ENCODE peak calls at places on chromosomes 4 and X, in five cellular contexts. One of them, this sample, is unnamed.

GRCh38 chr4:139642364-139642763 is 23.3 kb upstream of the MGST2 start:
- DNase-seq in ovary: no peak
- DNase-seq in GM06990: no peak
- DNase-seq in colonic mucosa: no peak
- DNase-seq in esophagus muscularis mucosa: no peak
- DNase-seq in this sample: no peak

GRCh38 chr4:2793578-2793919 is 664 bp downstream of the SH3BP2 start:
- DNase-seq in ovary: peak; percentile 22
- DNase-seq in GM06990: peak; percentile 14
- DNase-seq in colonic mucosa: peak; percentile 57
- DNase-seq in esophagus muscularis mucosa: no peak
- DNase-seq in this sample: no peak

GRCh38 chr4:86223472-86223871 is 136.4 kb downstream of the MAPK10 start:
- DNase-seq in ovary: no peak
- DNase-seq in GM06990: peak; percentile 9
- DNase-seq in colonic mucosa: no peak
- DNase-seq in esophagus muscularis mucosa: no peak
- DNase-seq in this sample: no peak

GRCh38 chr4:174217273-174218126 is 66.0 kb downstream of the FBXO8 start:
- DNase-seq in ovary: peak; percentile 25
- DNase-seq in GM06990: no peak
- DNase-seq in colonic mucosa: no peak
- DNase-seq in esophagus muscularis mucosa: no peak
- DNase-seq in this sample: no peak

GRCh38 chr4:101175896-101176676 is 171.2 kb downstream of the PPP3CA start:
- DNase-seq in ovary: peak; percentile 44
- DNase-seq in GM06990: no peak
- DNase-seq in colonic mucosa: peak; percentile 79
- DNase-seq in esophagus muscularis mucosa: no peak
- DNase-seq in this sample: no peak

GRCh38 chr4:147610666-147611065 is 6.5 kb upstream of the TMEM184C start:
- DNase-seq in ovary: no peak
- DNase-seq in GM06990: no peak
- DNase-seq in colonic mucosa: no peak
- DNase-seq in esophagus muscularis mucosa: no peak
- DNase-seq in this sample: no peak

GRCh38 chr4:101252721-101253120 is 94.6 kb downstream of the PPP3CA start:
- DNase-seq in ovary: no peak
- DNase-seq in GM06990: no peak
- DNase-seq in colonic mucosa: no peak
- DNase-seq in esophagus muscularis mucosa: no peak
- DNase-seq in this sample: no peak

GRCh38 chr4:178105223-178105622 is 663.0 kb upstream of the AGA start:
- DNase-seq in ovary: no peak
- DNase-seq in GM06990: no peak
- DNase-seq in colonic mucosa: no peak
- DNase-seq in esophagus muscularis mucosa: no peak
- DNase-seq in this sample: no peak

GRCh38 chr4:100721490-100721889 is 203.7 kb upstream of the EMCN start:
- DNase-seq in ovary: no peak
- DNase-seq in GM06990: no peak
- DNase-seq in colonic mucosa: no peak
- DNase-seq in esophagus muscularis mucosa: no peak
- DNase-seq in this sample: no peak

GRCh38 chr4:25913056-25913850 is 767 bp upstream of the SMIM20 start:
- DNase-seq in ovary: peak; percentile 41
- DNase-seq in GM06990: no peak
- DNase-seq in colonic mucosa: peak; percentile 60
- DNase-seq in esophagus muscularis mucosa: no peak
- DNase-seq in this sample: no peak

GRCh38 chrX:68894513-68895338 is 65.9 kb downstream of the EFNB1 start:
- DNase-seq in ovary: peak; percentile 41
- DNase-seq in GM06990: no peak
- DNase-seq in colonic mucosa: peak; percentile 70
- DNase-seq in esophagus muscularis mucosa: no peak
- DNase-seq in this sample: peak; percentile 65

GRCh38 chr4:71553605-71554004 is 214.8 kb downstream of the SLC4A4 start:
- DNase-seq in ovary: no peak
- DNase-seq in GM06990: no peak
- DNase-seq in colonic mucosa: no peak
- DNase-seq in esophagus muscularis mucosa: no peak
- DNase-seq in this sample: no peak

GRCh38 chr4:184450045-184450444 is 24.3 kb downstream of the IRF2 start:
- DNase-seq in ovary: no peak
- DNase-seq in GM06990: no peak
- DNase-seq in colonic mucosa: no peak
- DNase-seq in esophagus muscularis mucosa: no peak
- DNase-seq in this sample: no peak

GRCh38 chr4:7658297-7659204 is 223.8 kb upstream of the PSAPL1 start:
- DNase-seq in ovary: no peak
- DNase-seq in GM06990: no peak
- DNase-seq in colonic mucosa: no peak
- DNase-seq in esophagus muscularis mucosa: no peak
- DNase-seq in this sample: no peak

GRCh38 chrX:10050481-10050880 is 83.3 kb downstream of the CLDN34 start:
- DNase-seq in ovary: no peak
- DNase-seq in GM06990: no peak
- DNase-seq in colonic mucosa: no peak
- DNase-seq in esophagus muscularis mucosa: no peak
- DNase-seq in this sample: no peak

GRCh38 chrX:118383120-118383519 is 37.2 kb downstream of the WDR44 start:
- DNase-seq in ovary: no peak
- DNase-seq in GM06990: no peak
- DNase-seq in colonic mucosa: no peak
- DNase-seq in esophagus muscularis mucosa: no peak
- DNase-seq in this sample: no peak

GRCh38 chr4:25884040-25884788 is 21.4 kb upstream of the SEL1L3 start:
- DNase-seq in ovary: no peak
- DNase-seq in GM06990: no peak
- DNase-seq in colonic mucosa: no peak
- DNase-seq in esophagus muscularis mucosa: no peak
- DNase-seq in this sample: no peak

GRCh38 chr4:108446554-108446953 is 173.8 kb upstream of the RPL34 start:
- DNase-seq in ovary: no peak
- DNase-seq in GM06990: no peak
- DNase-seq in colonic mucosa: peak; percentile 45
- DNase-seq in esophagus muscularis mucosa: no peak
- DNase-seq in this sample: no peak

GRCh38 chr4:87973283-87974169 is 2.0 kb upstream of the SPP1 start:
- DNase-seq in ovary: peak; percentile 46
- DNase-seq in GM06990: no peak
- DNase-seq in colonic mucosa: peak; percentile 47
- DNase-seq in esophagus muscularis mucosa: no peak
- DNase-seq in this sample: peak; percentile 65

DNA sequence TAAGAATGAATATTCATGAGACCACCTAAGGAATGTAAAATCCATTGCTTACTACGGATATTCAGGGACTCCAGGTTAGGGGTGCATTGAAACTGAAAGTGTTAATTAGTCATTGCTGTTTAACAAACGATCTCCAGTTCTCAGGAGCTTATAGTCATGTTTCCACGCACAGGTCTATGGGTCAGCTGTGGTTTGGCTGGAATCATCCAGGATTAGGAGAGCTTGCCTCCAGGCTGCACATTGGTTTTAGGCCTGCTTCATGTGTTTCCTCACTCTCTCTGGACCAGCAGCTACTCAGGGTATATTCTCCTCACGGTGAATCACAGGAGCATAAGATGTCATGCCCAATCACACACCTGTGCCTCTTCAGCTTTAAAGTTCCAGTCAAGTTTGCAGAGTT is 98.9 kb downstream of the ATXN3L start:
- DNase-seq in ovary: no peak
- DNase-seq in GM06990: no peak
- DNase-seq in colonic mucosa: no peak
- DNase-seq in esophagus muscularis mucosa: no peak
- DNase-seq in this sample: no peak
- H3K4me3 ChIP-seq in ovary: no peak overlapping the region
- H3K4me3 ChIP-seq in GM06990: no peak overlapping the region
- H3K4me3 ChIP-seq in colonic mucosa: no peak overlapping the region
- H3K4me3 ChIP-seq in esophagus muscularis mucosa: no peak overlapping the region
- H3K4me3 ChIP-seq in this sample: no peak overlapping the region

GRCh38 chr4:31059753-31060522 is 339.8 kb downstream of the PCDH7 start:
- DNase-seq in ovary: no peak
- DNase-seq in GM06990: no peak
- DNase-seq in colonic mucosa: no peak
- DNase-seq in esophagus muscularis mucosa: no peak
- DNase-seq in this sample: no peak
- TF ChIP-seq CTCF in ovary: no peak
- TF ChIP-seq CTCF in GM06990: no peak
- TF ChIP-seq CTCF in colonic mucosa: no peak
- TF ChIP-seq CTCF in esophagus muscularis mucosa: no peak
- TF ChIP-seq CTCF in this sample: no peak

GRCh38 chrX:124699876-124700275 is 353.5 kb downstream of the SH2D1A start:
- DNase-seq in ovary: no peak
- DNase-seq in GM06990: no peak
- DNase-seq in colonic mucosa: no peak
- DNase-seq in esophagus muscularis mucosa: no peak
- DNase-seq in this sample: no peak
- H3K27me3 ChIP-seq in ovary: no peaks in the 10 kb centered on the region
- H3K27me3 ChIP-seq in GM06990: no peaks in the 10 kb centered on the region
- H3K27me3 ChIP-seq in colonic mucosa: no peaks in the 10 kb centered on the region
- H3K27me3 ChIP-seq in esophagus muscularis mucosa: no peaks in the 10 kb centered on the region
- H3K27me3 ChIP-seq in this sample: peaks cover 34% of the 10 kb centered on the region

DNA sequence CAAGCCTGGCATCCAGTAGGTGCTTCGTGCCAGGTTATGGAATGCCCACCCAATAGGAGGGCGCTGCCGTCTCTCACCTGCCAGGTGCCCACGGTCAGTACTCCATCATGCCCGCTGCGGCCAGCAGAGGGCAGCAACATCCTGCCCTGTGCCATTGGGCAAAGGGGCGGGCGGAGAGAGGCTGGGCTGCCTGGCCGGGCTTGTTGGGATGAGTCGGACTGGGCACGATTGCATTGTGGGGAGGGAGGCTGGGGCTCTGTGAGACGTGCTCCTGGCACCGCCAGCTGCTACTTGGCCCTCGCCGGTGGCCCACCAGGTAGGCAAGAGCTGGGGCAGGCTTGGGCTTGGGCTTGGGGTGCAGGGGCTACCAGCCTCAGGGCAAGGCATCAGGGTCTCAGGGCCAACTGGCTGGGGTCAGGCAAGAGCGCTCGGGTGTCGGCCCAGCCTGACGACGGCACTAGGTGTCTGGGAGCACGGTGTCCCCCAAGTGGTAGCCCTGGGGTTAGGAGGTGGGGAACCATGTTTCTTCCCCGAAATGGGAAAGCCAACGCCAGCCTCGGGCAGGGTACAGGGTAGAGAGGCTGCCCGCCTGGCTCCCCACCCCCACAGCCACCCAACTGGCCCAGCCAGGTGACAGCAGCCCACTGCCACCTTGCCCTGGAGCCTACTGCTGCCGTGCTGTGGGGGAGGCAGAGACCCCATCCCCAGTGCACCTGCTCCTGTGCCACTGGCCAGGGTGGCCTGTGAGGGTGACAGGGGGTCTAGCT is at the start of gene PLXNB3:
- DNase-seq in ovary: peak; percentile 64
- DNase-seq in GM06990: peak; percentile 56
- DNase-seq in colonic mucosa: peak; percentile 87
- DNase-seq in esophagus muscularis mucosa: peak; percentile 92
- DNase-seq in this sample: peak; percentile 93
- H3K4me3 ChIP-seq in ovary: peak within 1 kb of the TSS; percentile 27
- H3K4me3 ChIP-seq in GM06990: no peak within 1 kb of the TSS
- H3K4me3 ChIP-seq in colonic mucosa: no peak within 1 kb of the TSS
- H3K4me3 ChIP-seq in esophagus muscularis mucosa: peak within 1 kb of the TSS; percentile 47
- H3K4me3 ChIP-seq in this sample: peak within 1 kb of the TSS; percentile 69

GRCh38 chrX:37776987-37777325 is 2.9 kb upstream of the CYBB start:
- DNase-seq in ovary: no peak
- DNase-seq in GM06990: peak; percentile 20
- DNase-seq in colonic mucosa: no peak
- DNase-seq in esophagus muscularis mucosa: no peak
- DNase-seq in this sample: no peak
- TF ChIP-seq CTCF in ovary: no peak
- TF ChIP-seq CTCF in GM06990: no peak
- TF ChIP-seq CTCF in colonic mucosa: no peak
- TF ChIP-seq CTCF in esophagus muscularis mucosa: no peak
- TF ChIP-seq CTCF in this sample: no peak

DNA sequence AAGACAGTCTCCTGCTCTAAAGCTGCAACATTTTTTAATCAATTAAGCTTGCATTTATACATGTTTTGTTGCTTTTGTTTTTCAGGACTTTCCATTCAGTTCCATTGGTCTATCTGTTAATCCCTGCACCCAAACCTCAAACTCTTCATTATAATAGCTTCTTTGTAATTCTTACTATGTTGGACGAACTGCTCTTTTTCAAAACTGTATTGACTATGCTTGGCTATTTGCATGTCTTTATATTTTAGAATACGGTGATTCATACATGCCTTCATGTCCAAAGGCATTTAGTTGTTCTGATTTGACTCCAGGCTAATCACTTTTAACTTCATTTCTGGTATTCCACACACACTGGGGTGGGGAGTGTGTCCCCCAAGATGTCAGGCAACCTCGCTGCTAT is 14.1 kb downstream of the MAGEC1 start:
- DNase-seq in ovary: no peak
- DNase-seq in GM06990: no peak
- DNase-seq in colonic mucosa: no peak
- DNase-seq in esophagus muscularis mucosa: no peak
- DNase-seq in this sample: no peak
- H3K27me3 ChIP-seq in ovary: no peaks in the 10 kb centered on the region
- H3K27me3 ChIP-seq in GM06990: no peaks in the 10 kb centered on the region
- H3K27me3 ChIP-seq in colonic mucosa: no peaks in the 10 kb centered on the region
- H3K27me3 ChIP-seq in esophagus muscularis mucosa: no peaks in the 10 kb centered on the region
- H3K27me3 ChIP-seq in this sample: peaks cover 3% of the 10 kb centered on the region

GRCh38 chrX:77900688-77901087 is 1.4 kb downstream of the COX7B start:
- DNase-seq in ovary: no peak
- DNase-seq in GM06990: no peak
- DNase-seq in colonic mucosa: no peak
- DNase-seq in esophagus muscularis mucosa: no peak
- DNase-seq in this sample: no peak
- H3K4me3 ChIP-seq in ovary: peak overlapping the region; percentile 45
- H3K4me3 ChIP-seq in GM06990: peak overlapping the region; percentile 82
- H3K4me3 ChIP-seq in colonic mucosa: peak overlapping the region; percentile 48
- H3K4me3 ChIP-seq in esophagus muscularis mucosa: peak overlapping the region; percentile 63
- H3K4me3 ChIP-seq in this sample: peak overlapping the region; percentile 73

GRCh38 chr4:125315571-125316390 is 1.0 kb downstream of the FAT4 start:
- DNase-seq in ovary: peak; percentile 42
- DNase-seq in GM06990: peak; percentile 9
- DNase-seq in colonic mucosa: peak; percentile 23
- DNase-seq in esophagus muscularis mucosa: no peak
- DNase-seq in this sample: peak; percentile 43
- TF ChIP-seq CTCF in ovary: no peak
- TF ChIP-seq CTCF in GM06990: no peak
- TF ChIP-seq CTCF in colonic mucosa: no peak
- TF ChIP-seq CTCF in esophagus muscularis mucosa: peak; percentile 44
- TF ChIP-seq CTCF in this sample: peak; percentile 21

DNA sequence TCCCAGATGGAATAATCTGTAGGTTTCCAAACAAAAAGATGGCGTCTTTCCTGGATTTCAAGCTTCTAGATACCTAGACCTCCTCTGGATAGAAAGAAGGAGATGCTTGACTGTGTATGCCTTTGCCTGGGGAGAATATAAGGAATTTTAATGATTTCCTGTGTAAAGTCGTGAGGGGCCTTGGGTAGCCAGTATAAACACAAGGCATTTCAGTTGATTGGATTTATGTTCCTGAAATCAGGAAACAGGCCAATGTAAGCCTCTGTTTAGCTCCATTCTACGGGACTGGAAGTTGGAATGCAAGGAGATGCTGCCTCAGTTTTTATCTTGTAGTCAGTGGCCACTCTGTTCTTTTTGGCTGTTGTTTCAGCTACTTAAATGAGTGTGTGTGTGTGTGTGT is 137.2 kb downstream of the GUCY2F start:
- DNase-seq in ovary: no peak
- DNase-seq in GM06990: no peak
- DNase-seq in colonic mucosa: no peak
- DNase-seq in esophagus muscularis mucosa: no peak
- DNase-seq in this sample: no peak
- H3K27me3 ChIP-seq in ovary: no peaks in the 10 kb centered on the region
- H3K27me3 ChIP-seq in GM06990: no peaks in the 10 kb centered on the region
- H3K27me3 ChIP-seq in colonic mucosa: no peaks in the 10 kb centered on the region
- H3K27me3 ChIP-seq in esophagus muscularis mucosa: no peaks in the 10 kb centered on the region
- H3K27me3 ChIP-seq in this sample: peaks cover 22% of the 10 kb centered on the region

This sample was measured in dorsolateral prefrontal cortex.